ENCODE peak calls at places on chromosomes 7 and 10, in nine cellular contexts. X is hepatocyte, K is HCT116, Q is GM23248, T is SK-N-SH, A is PC-3, S is neural progenitor cell, C is GM23338, R is MM.1S. J is an unnamed sample.

GRCh38 chr10:75230600-75231038 is 5.1 kb downstream of the COMTD1 start:
- DNase-seq in X (peak), K (peak), Q (peak), T (peak), A (peak), S (peak), C (peak), R (peak), J (peak)

GRCh38 chr7:129385598-129385997 is 48.6 kb upstream of the STRIP2 start:
- DNase-seq in X (no peak), K (no peak), Q (no peak), T (no peak), A (no peak), S (no peak), C (no peak), R (no peak), J (no peak)

GRCh38 chr7:77752016-77752415 is 46.2 kb downstream of the TMEM60 start:
- DNase-seq in X (no peak), K (no peak), Q (no peak), T (no peak), A (no peak), S (no peak), C (no peak), R (no peak), J (no peak)

GRCh38 chr7:74507538-74508319 is 54.0 kb downstream of the GTF2IRD1 start:
- DNase-seq in X (no peak), K (no peak), Q (no peak), T (no peak), A (no peak), S (no peak), C (no peak), R (no peak), J (no peak)

GRCh38 chr10:112490543-112490942 is 43.5 kb downstream of the VTI1A start:
- DNase-seq in X (peak), K (peak), Q (peak), T (peak), A (peak), S (no peak), C (no peak), R (no peak), J (no peak)

GRCh38 chr7:157271991-157272324 is 64.8 kb upstream of the DNAJB6 start:
- DNase-seq in X (peak), K (no peak), Q (peak), T (no peak), A (peak), S (no peak), C (no peak), R (no peak), J (no peak)

GRCh38 chr7:138226001-138226476 is 149.8 kb downstream of the AKR1D1 start:
- DNase-seq in X (peak), K (no peak), Q (peak), T (peak), A (peak), S (no peak), C (no peak), R (no peak), J (no peak)

GRCh38 chr10:34966440-34966839 is 123.7 kb downstream of the CUL2 start:
- DNase-seq in X (no peak), K (no peak), Q (peak), T (no peak), A (peak), S (no peak), C (no peak), R (no peak), J (no peak)

GRCh38 chr10:131771634-131772358 is 129.0 kb upstream of the PPP2R2D start:
- DNase-seq in X (no peak), K (no peak), Q (no peak), T (no peak), A (no peak), S (no peak), C (no peak), R (no peak), J (no peak)

GRCh38 chr7:20799566-20800377 is 13.1 kb upstream of the SP8 start:
- DNase-seq in X (no peak), K (no peak), Q (no peak), T (no peak), A (no peak), S (peak), C (peak), R (no peak), J (no peak)

GRCh38 chr10:102152545-102152890 is 329 bp downstream of the NOLC1 start:
- DNase-seq in X (peak), K (no peak), Q (peak), T (no peak), A (peak), S (no peak), C (no peak), R (no peak), J (peak)

GRCh38 chr7:85554294-85554877 is 367.5 kb upstream of the SEMA3D start:
- DNase-seq in X (peak), K (peak), Q (peak), T (peak), A (peak), S (peak), C (peak), R (peak), J (peak)

GRCh38 chr7:148963583-148964509 is 64.5 kb downstream of the PDIA4 start:
- DNase-seq in X (no peak), K (no peak), Q (peak), T (no peak), A (peak), S (peak), C (peak), R (no peak), J (no peak)

GRCh38 chr7:120033114-120033513 is 239.9 kb upstream of the KCND2 start:
- DNase-seq in X (no peak), K (no peak), Q (no peak), T (no peak), A (peak), S (peak), C (peak), R (peak), J (no peak)

GRCh38 chr7:107152011-107152410 is 16.8 kb upstream of the HBP1 start:
- DNase-seq in X (peak), K (no peak), Q (peak), T (no peak), A (peak), S (no peak), C (no peak), R (no peak), J (no peak)

GRCh38 chr10:26860026-26860541 is 674 bp downstream of the ABI1 start:
- DNase-seq in X (peak), K (no peak), Q (peak), T (no peak), A (peak), S (peak), C (peak), R (peak), J (peak)

GRCh38 chr10:86258940-86259339 is 107.7 kb downstream of the GRID1 start:
- DNase-seq in X (no peak), K (no peak), Q (no peak), T (peak), A (no peak), S (no peak), C (no peak), R (no peak), J (no peak)

GRCh38 chr7:45088821-45089313 is at the start of gene NACAD:
- DNase-seq in X (peak), K (no peak), Q (peak), T (peak), A (no peak), S (peak), C (peak), R (no peak), J (no peak)

GRCh38 chr10:132397671-132398565 is 918 bp downstream of the PWWP2B start:
- DNase-seq in X (peak), K (no peak), Q (peak), T (peak), A (peak), S (peak), C (peak), R (peak), J (peak)

GRCh38 chr10:91416339-91416868 is 6.3 kb downstream of the HECTD2 start:
- DNase-seq in X (no peak), K (no peak), Q (peak), T (no peak), A (no peak), S (no peak), C (no peak), R (no peak), J (no peak)

GRCh38 chr7:25028370-25028971 is 48.5 kb upstream of the OSBPL3 start:
- DNase-seq in X (peak), K (no peak), Q (peak), T (no peak), A (peak), S (no peak), C (no peak), R (no peak), J (no peak)

GRCh38 chr10:112332509-112333228 is 41.2 kb upstream of the ACSL5 start:
- DNase-seq in X (no peak), K (peak), Q (peak), T (no peak), A (no peak), S (no peak), C (no peak), R (no peak), J (no peak)

GRCh38 chr7:111362660-111363059 is 199.6 kb downstream of the IMMP2L start:
- DNase-seq in X (no peak), K (no peak), Q (peak), T (no peak), A (peak), S (peak), C (no peak), R (no peak), J (no peak)

GRCh38 chr7:151172273-151173141 is 5.0 kb upstream of the GBX1 start:
- DNase-seq in X (peak), K (peak), Q (peak), T (peak), A (peak), S (peak), C (peak), R (peak), J (peak)

GRCh38 chr10:123970927-123971286 is 79.3 kb upstream of the CPXM2 start:
- DNase-seq in X (no peak), K (no peak), Q (no peak), T (no peak), A (no peak), S (no peak), C (no peak), R (no peak), J (no peak)

GRCh38 chr10:114026189-114027040 is 17.3 kb upstream of the ADRB1 start:
- DNase-seq in X (peak), K (peak), Q (peak), T (no peak), A (peak), S (no peak), C (no peak), R (no peak), J (peak)

GRCh38 chr10:43437141-43437860 is 390 bp downstream of the ZNF487 start:
- DNase-seq in X (no peak), K (no peak), Q (peak), T (no peak), A (peak), S (no peak), C (no peak), R (no peak), J (no peak)

GRCh38 chr7:32152576-32152975 is 82.4 kb upstream of the PDE1C start:
- DNase-seq in X (no peak), K (no peak), Q (no peak), T (no peak), A (no peak), S (no peak), C (no peak), R (no peak), J (no peak)

GRCh38 chr10:101052285-101052684 is 9.5 kb upstream of the KAZALD1 start:
- DNase-seq in X (no peak), K (no peak), Q (peak), T (no peak), A (peak), S (no peak), C (no peak), R (no peak), J (no peak)

GRCh38 chr7:151351967-151352366 is 10.4 kb downstream of the NUB1 start:
- DNase-seq in X (no peak), K (no peak), Q (no peak), T (no peak), A (no peak), S (no peak), C (no peak), R (no peak), J (peak)

GRCh38 chr7:154353385-154353784 is 301.2 kb downstream of the DPP6 start:
- DNase-seq in X (no peak), K (no peak), Q (no peak), T (peak), A (no peak), S (peak), C (no peak), R (no peak), J (no peak)

GRCh38 chr7:73451780-73452398 is 18.3 kb downstream of the FZD9 start:
- DNase-seq in X (peak), K (peak), Q (peak), T (peak), A (peak), S (peak), C (peak), R (peak), J (peak)

GRCh38 chr10:130687566-130687965 is 551.4 kb downstream of the GLRX3 start:
- DNase-seq in X (no peak), K (no peak), Q (no peak), T (no peak), A (no peak), S (no peak), C (no peak), R (no peak), J (no peak)

GRCh38 chr7:47213276-47213675 is 368.6 kb downstream of the TNS3 start:
- DNase-seq in X (no peak), K (no peak), Q (no peak), T (no peak), A (no peak), S (no peak), C (no peak), R (no peak), J (no peak)
- TF ChIP-seq EZH2phosphoT487 in X (no peak), K (no peak), Q (no peak), T (no peak), A (no peak), S (no peak), C (no peak), R (no peak), J (no peak)

DNA sequence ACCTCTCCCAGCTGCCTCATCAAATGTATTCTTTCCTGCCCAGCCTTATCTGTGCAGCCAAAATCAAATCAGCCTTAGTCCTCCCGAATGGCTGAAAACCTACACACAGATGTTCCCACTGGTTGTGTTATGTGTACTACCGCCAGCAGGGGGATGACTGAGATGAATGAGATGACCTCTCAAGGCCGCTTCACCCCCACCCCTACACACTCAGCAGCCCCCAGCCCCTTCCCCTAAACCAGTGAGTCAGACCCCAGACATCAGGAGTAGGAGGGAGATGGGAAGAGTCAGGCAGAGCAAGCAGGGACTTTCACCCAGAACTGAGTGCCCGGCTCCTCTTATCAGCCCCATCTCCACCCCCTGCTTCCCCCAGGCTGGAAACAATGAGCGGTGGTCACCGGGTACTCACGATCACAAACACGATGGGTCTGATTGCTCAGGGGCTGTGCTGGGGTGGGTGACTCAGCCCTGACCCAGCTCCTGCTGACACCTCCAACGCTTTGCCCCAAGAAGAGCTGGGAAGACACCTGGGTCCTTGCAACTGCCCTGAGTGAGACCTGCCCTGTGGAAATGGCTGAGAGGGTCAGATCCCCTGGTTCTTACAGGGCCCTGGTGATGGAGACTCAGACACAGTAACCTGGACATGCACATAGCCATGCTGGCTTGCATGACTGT is 6.6 kb upstream of the C10orf105 start:
- DNase-seq in X (peak), K (no peak), Q (peak), T (peak), A (peak), S (peak), C (peak), R (peak), J (peak)
- TF ChIP-seq EZH2phosphoT487 in X (no peak), K (no peak), Q (no peak), T (no peak), A (no peak), S (no peak), C (no peak), R (no peak), J (no peak)

GRCh38 chr7:101923276-101923985 is 106.0 kb downstream of the CUX1 start:
- DNase-seq in X (no peak), K (no peak), Q (peak), T (no peak), A (no peak), S (no peak), C (no peak), R (no peak), J (no peak)

GRCh38 chr7:101932053-101932452 is 114.6 kb downstream of the CUX1 start:
- DNase-seq in X (no peak), K (no peak), Q (no peak), T (no peak), A (no peak), S (no peak), C (no peak), R (no peak), J (peak)

GRCh38 chr7:101926265-101926664 is 108.8 kb downstream of the CUX1 start:
- DNase-seq in X (no peak), K (no peak), Q (no peak), T (no peak), A (no peak), S (no peak), C (no peak), R (no peak), J (no peak)

GRCh38 chr7:101924171-101924570 is 106.7 kb downstream of the CUX1 start:
- DNase-seq in X (no peak), K (peak), Q (peak), T (no peak), A (peak), S (no peak), C (no peak), R (no peak), J (no peak)

GRCh38 chr7:101927389-101928306 is 110.2 kb downstream of the CUX1 start:
- DNase-seq in X (no peak), K (no peak), Q (no peak), T (no peak), A (no peak), S (no peak), C (peak), R (no peak), J (no peak)
- TF ChIP-seq EZH2phosphoT487 in X (no peak), K (no peak), Q (no peak), T (no peak), A (no peak), S (no peak), C (no peak), R (no peak), J (no peak)

GRCh38 chr10:4883079-4883739 is 57.2 kb downstream of the AKR1E2 start:
- DNase-seq in X (no peak), K (no peak), Q (peak), T (no peak), A (peak), S (no peak), C (no peak), R (no peak), J (no peak)
- TF ChIP-seq EZH2phosphoT487 in X (no peak), K (no peak), Q (no peak), T (no peak), A (no peak), S (no peak), C (no peak), R (no peak), J (no peak)

J was measured in OCI-LY7.